ENCODE peak calls at places on chromosomes 13 and 19, in ten cellular contexts. R is amniotic stem cell; Q is activated T-cell treated with anti-CD3 and anti-CD28 coated beads, Interleukin-2, amount 50 U/mL, for 72 hours; W is KG1; Z is AG09319; A is C1 segment of cervical spinal cord; P is HS-5; L is endothelial cell; O is iPS DF 6.9; X is stimulated activated CD8-positive, alpha-beta memory T cell treated with anti-CD3 and anti-CD28 coated beads, Interleukin-4, amount 100 ng/mL, for 4 hours. F is an unnamed sample.
A peak's percentile ranks its signal among the peaks of the same experiment; 100 is the strongest.

GRCh38 chr19:11423804-11424318 is 4.7 kb upstream of the RGL3 start:
- DNase-seq in R (no peak), Q (no peak), W (no peak), Z (no peak), A (no peak), P (no peak), L (no peak), O (no peak), X (no peak), F (no peak)

GRCh38 chr19:14337510-14337909 is 43.7 kb upstream of the ADGRE5 start:
- DNase-seq in R (no peak), Q (peak; percentile 52), W (no peak), Z (no peak), A (no peak), P (no peak), L (no peak), O (no peak), X (no peak), F (no peak)

GRCh38 chr19:28472111-28472510 is 740.8 kb downstream of the UQCRFS1 start:
- DNase-seq in R (no peak), Q (no peak), W (no peak), Z (no peak), A (no peak), P (no peak), L (no peak), O (no peak), X (no peak), F (no peak)

GRCh38 chr13:87677334-87678234 is 6.4 kb downstream of the SLITRK5 start:
- DNase-seq in R (no peak), Q (no peak), W (no peak), Z (no peak), A (peak; percentile 40), P (no peak), L (peak; percentile 33), O (no peak), X (no peak), F (no peak)

GRCh38 chr19:37087110-37087509 is 8.9 kb downstream of the ZNF420 start:
- DNase-seq in R (no peak), Q (no peak), W (no peak), Z (no peak), A (no peak), P (no peak), L (no peak), O (no peak), X (no peak), F (no peak)

GRCh38 chr19:10408511-10409291 is 5.4 kb upstream of the CDC37 start:
- DNase-seq in R (no peak), Q (peak; percentile 80), W (peak; percentile 62), Z (no peak), A (peak; percentile 45), P (no peak), L (no peak), O (no peak), X (no peak), F (peak; percentile 55)

GRCh38 chr13:39417131-39417530 is 185.9 kb downstream of the LHFPL6 start:
- DNase-seq in R (no peak), Q (no peak), W (no peak), Z (no peak), A (peak; percentile 14), P (no peak), L (peak; percentile 29), O (no peak), X (no peak), F (no peak)

GRCh38 chr19:1862424-1863307 is 713 bp downstream of the KLF16 start:
- DNase-seq in R (no peak), Q (peak; percentile 74), W (no peak), Z (no peak), A (no peak), P (no peak), L (no peak), O (no peak), X (no peak), F (no peak)

GRCh38 chr13:33494596-33495214 is 209.2 kb upstream of the STARD13 start:
- DNase-seq in R (peak; percentile 52), Q (no peak), W (no peak), Z (no peak), A (no peak), P (peak; percentile 64), L (peak; percentile 52), O (no peak), X (no peak), F (no peak)

F was measured in HL-60.